ENCODE peak calls at places on chromosomes 6 and 20, in six cellular contexts. One of them, this sample, is unnamed.

GRCh38 chr6:124968401-124968800 is 6.2 kb downstream of the RNF217 start:
- DNase-seq in thoracic aorta: no peak
- DNase-seq in activated naive CD8-positive, alpha-beta T cell treated with anti-CD3 and anti-CD28 coated beads for 36 hours: no peak
- DNase-seq in fibroblast of the aortic adventitia: peak; percentile 3
- DNase-seq in stimulated activated CD8-positive, alpha-beta memory T cell treated with anti-CD3 and anti-CD28 coated beads, Interleukin-2, amount 100 ng/mL, for 1 hour: no peak
- DNase-seq in MV-4-11: no peak
- DNase-seq in this sample: no peak

GRCh38 chr20:18288748-18289705 is 700 bp downstream of the ZNF133 start:
- DNase-seq in thoracic aorta: no peak
- DNase-seq in activated naive CD8-positive, alpha-beta T cell treated with anti-CD3 and anti-CD28 coated beads for 36 hours: peak; percentile 1
- DNase-seq in fibroblast of the aortic adventitia: peak; percentile 31
- DNase-seq in stimulated activated CD8-positive, alpha-beta memory T cell treated with anti-CD3 and anti-CD28 coated beads, Interleukin-2, amount 100 ng/mL, for 1 hour: no peak
- DNase-seq in MV-4-11: no peak
- DNase-seq in this sample: no peak

GRCh38 chr6:160930547-160931377 is 60.8 kb upstream of the MAP3K4 start:
- DNase-seq in thoracic aorta: peak; percentile 13
- DNase-seq in activated naive CD8-positive, alpha-beta T cell treated with anti-CD3 and anti-CD28 coated beads for 36 hours: peak; percentile 55
- DNase-seq in fibroblast of the aortic adventitia: peak; percentile 88
- DNase-seq in stimulated activated CD8-positive, alpha-beta memory T cell treated with anti-CD3 and anti-CD28 coated beads, Interleukin-2, amount 100 ng/mL, for 1 hour: peak; percentile 18
- DNase-seq in MV-4-11: peak; percentile 21
- DNase-seq in this sample: peak; percentile 53

GRCh38 chr6:154998855-154999254 is 3.7 kb downstream of the TIAM2 start:
- DNase-seq in thoracic aorta: no peak
- DNase-seq in activated naive CD8-positive, alpha-beta T cell treated with anti-CD3 and anti-CD28 coated beads for 36 hours: no peak
- DNase-seq in fibroblast of the aortic adventitia: no peak
- DNase-seq in stimulated activated CD8-positive, alpha-beta memory T cell treated with anti-CD3 and anti-CD28 coated beads, Interleukin-2, amount 100 ng/mL, for 1 hour: no peak
- DNase-seq in MV-4-11: no peak
- DNase-seq in this sample: no peak

GRCh38 chr6:132132911-132133639 is 181.9 kb upstream of the CCN2 start:
- DNase-seq in thoracic aorta: no peak
- DNase-seq in activated naive CD8-positive, alpha-beta T cell treated with anti-CD3 and anti-CD28 coated beads for 36 hours: no peak
- DNase-seq in fibroblast of the aortic adventitia: peak; percentile 67
- DNase-seq in stimulated activated CD8-positive, alpha-beta memory T cell treated with anti-CD3 and anti-CD28 coated beads, Interleukin-2, amount 100 ng/mL, for 1 hour: no peak
- DNase-seq in MV-4-11: peak; percentile 15
- DNase-seq in this sample: no peak

GRCh38 chr20:1301031-1301529 is 27.9 kb downstream of the SDCBP2 start:
- DNase-seq in thoracic aorta: no peak
- DNase-seq in activated naive CD8-positive, alpha-beta T cell treated with anti-CD3 and anti-CD28 coated beads for 36 hours: peak; percentile 69
- DNase-seq in fibroblast of the aortic adventitia: peak; percentile 62
- DNase-seq in stimulated activated CD8-positive, alpha-beta memory T cell treated with anti-CD3 and anti-CD28 coated beads, Interleukin-2, amount 100 ng/mL, for 1 hour: peak; percentile 22
- DNase-seq in MV-4-11: peak; percentile 83
- DNase-seq in this sample: peak; percentile 56

GRCh38 chr20:53427951-53428350 is 165.7 kb downstream of the ZNF217 start:
- DNase-seq in thoracic aorta: no peak
- DNase-seq in activated naive CD8-positive, alpha-beta T cell treated with anti-CD3 and anti-CD28 coated beads for 36 hours: no peak
- DNase-seq in fibroblast of the aortic adventitia: no peak
- DNase-seq in stimulated activated CD8-positive, alpha-beta memory T cell treated with anti-CD3 and anti-CD28 coated beads, Interleukin-2, amount 100 ng/mL, for 1 hour: no peak
- DNase-seq in MV-4-11: no peak
- DNase-seq in this sample: no peak

GRCh38 chr20:61934716-61935530 is 130.8 kb downstream of the TAF4 start:
- DNase-seq in thoracic aorta: no peak
- DNase-seq in activated naive CD8-positive, alpha-beta T cell treated with anti-CD3 and anti-CD28 coated beads for 36 hours: no peak
- DNase-seq in fibroblast of the aortic adventitia: no peak
- DNase-seq in stimulated activated CD8-positive, alpha-beta memory T cell treated with anti-CD3 and anti-CD28 coated beads, Interleukin-2, amount 100 ng/mL, for 1 hour: no peak
- DNase-seq in MV-4-11: no peak
- DNase-seq in this sample: no peak

GRCh38 chr6:165599121-165599520 is 63.9 kb downstream of the PDE10A start:
- DNase-seq in thoracic aorta: no peak
- DNase-seq in activated naive CD8-positive, alpha-beta T cell treated with anti-CD3 and anti-CD28 coated beads for 36 hours: no peak
- DNase-seq in fibroblast of the aortic adventitia: no peak
- DNase-seq in stimulated activated CD8-positive, alpha-beta memory T cell treated with anti-CD3 and anti-CD28 coated beads, Interleukin-2, amount 100 ng/mL, for 1 hour: no peak
- DNase-seq in MV-4-11: no peak
- DNase-seq in this sample: no peak

GRCh38 chr6:22147983-22148797 is 148.6 kb downstream of the PRL start:
- DNase-seq in thoracic aorta: no peak
- DNase-seq in activated naive CD8-positive, alpha-beta T cell treated with anti-CD3 and anti-CD28 coated beads for 36 hours: no peak
- DNase-seq in fibroblast of the aortic adventitia: peak; percentile 72
- DNase-seq in stimulated activated CD8-positive, alpha-beta memory T cell treated with anti-CD3 and anti-CD28 coated beads, Interleukin-2, amount 100 ng/mL, for 1 hour: no peak
- DNase-seq in MV-4-11: peak; percentile 2
- DNase-seq in this sample: peak; percentile 31

GRCh38 chr20:57215426-57215825 is 51.0 kb downstream of the BMP7 start:
- DNase-seq in thoracic aorta: no peak
- DNase-seq in activated naive CD8-positive, alpha-beta T cell treated with anti-CD3 and anti-CD28 coated beads for 36 hours: no peak
- DNase-seq in fibroblast of the aortic adventitia: no peak
- DNase-seq in stimulated activated CD8-positive, alpha-beta memory T cell treated with anti-CD3 and anti-CD28 coated beads, Interleukin-2, amount 100 ng/mL, for 1 hour: no peak
- DNase-seq in MV-4-11: no peak
- DNase-seq in this sample: no peak

GRCh38 chr20:25310268-25310920 is 62.5 kb downstream of the PYGB start:
- DNase-seq in thoracic aorta: no peak
- DNase-seq in activated naive CD8-positive, alpha-beta T cell treated with anti-CD3 and anti-CD28 coated beads for 36 hours: peak; percentile 66
- DNase-seq in fibroblast of the aortic adventitia: peak; percentile 82
- DNase-seq in stimulated activated CD8-positive, alpha-beta memory T cell treated with anti-CD3 and anti-CD28 coated beads, Interleukin-2, amount 100 ng/mL, for 1 hour: no peak
- DNase-seq in MV-4-11: peak; percentile 66
- DNase-seq in this sample: no peak

GRCh38 chr6:815348-815738 is 122.4 kb upstream of the EXOC2 start:
- DNase-seq in thoracic aorta: no peak
- DNase-seq in activated naive CD8-positive, alpha-beta T cell treated with anti-CD3 and anti-CD28 coated beads for 36 hours: no peak
- DNase-seq in fibroblast of the aortic adventitia: no peak
- DNase-seq in stimulated activated CD8-positive, alpha-beta memory T cell treated with anti-CD3 and anti-CD28 coated beads, Interleukin-2, amount 100 ng/mL, for 1 hour: no peak
- DNase-seq in MV-4-11: no peak
- DNase-seq in this sample: no peak

GRCh38 chr6:111721677-111722219 is 116.1 kb upstream of the TRAF3IP2 start:
- DNase-seq in thoracic aorta: no peak
- DNase-seq in activated naive CD8-positive, alpha-beta T cell treated with anti-CD3 and anti-CD28 coated beads for 36 hours: peak; percentile 34
- DNase-seq in fibroblast of the aortic adventitia: peak; percentile 80
- DNase-seq in stimulated activated CD8-positive, alpha-beta memory T cell treated with anti-CD3 and anti-CD28 coated beads, Interleukin-2, amount 100 ng/mL, for 1 hour: no peak
- DNase-seq in MV-4-11: peak; percentile 15
- DNase-seq in this sample: no peak

GRCh38 chr6:137234505-137234863 is 15.3 kb upstream of the IFNGR1 start:
- DNase-seq in thoracic aorta: no peak
- DNase-seq in activated naive CD8-positive, alpha-beta T cell treated with anti-CD3 and anti-CD28 coated beads for 36 hours: peak; percentile 14
- DNase-seq in fibroblast of the aortic adventitia: no peak
- DNase-seq in stimulated activated CD8-positive, alpha-beta memory T cell treated with anti-CD3 and anti-CD28 coated beads, Interleukin-2, amount 100 ng/mL, for 1 hour: no peak
- DNase-seq in MV-4-11: peak; percentile 81
- DNase-seq in this sample: peak; percentile 14

GRCh38 chr6:41028618-41029486 is 10.2 kb downstream of the UNC5CL start:
- DNase-seq in thoracic aorta: no peak
- DNase-seq in activated naive CD8-positive, alpha-beta T cell treated with anti-CD3 and anti-CD28 coated beads for 36 hours: no peak
- DNase-seq in fibroblast of the aortic adventitia: no peak
- DNase-seq in stimulated activated CD8-positive, alpha-beta memory T cell treated with anti-CD3 and anti-CD28 coated beads, Interleukin-2, amount 100 ng/mL, for 1 hour: no peak
- DNase-seq in MV-4-11: no peak
- DNase-seq in this sample: peak; percentile 7

GRCh38 chr6:15615837-15616236 is 47.0 kb downstream of the DTNBP1 start:
- DNase-seq in thoracic aorta: no peak
- DNase-seq in activated naive CD8-positive, alpha-beta T cell treated with anti-CD3 and anti-CD28 coated beads for 36 hours: no peak
- DNase-seq in fibroblast of the aortic adventitia: no peak
- DNase-seq in stimulated activated CD8-positive, alpha-beta memory T cell treated with anti-CD3 and anti-CD28 coated beads, Interleukin-2, amount 100 ng/mL, for 1 hour: no peak
- DNase-seq in MV-4-11: no peak
- DNase-seq in this sample: no peak